ENCODE peak calls at places on chromosome 12, in ten cellular contexts. L, Y, W, V, O, G, S, C, T and P are unnamed samples.

GRCh38 chr12:106588771-106589170 is 6.0 kb downstream of the RFX4 start:
- DNase-seq in O (no peak), Y (no peak), L (no peak), V (no peak), C (no peak), G (no peak), S (no peak), T (no peak), W (no peak), P (no peak)

GRCh38 chr12:19095331-19095730 is 34.2 kb upstream of the PLEKHA5 start:
- DNase-seq in L (no peak), O (no peak), S (no peak), V (no peak), C (no peak), T (no peak), G (no peak), W (no peak), Y (no peak), P (no peak)

GRCh38 chr12:106085213-106085612 is 53.5 kb downstream of the NUAK1 start:
- DNase-seq in L (no peak), W (no peak), S (no peak), T (no peak), G (no peak), V (no peak), Y (no peak), C (no peak), O (no peak), P (no peak)

GRCh38 chr12:57299514-57300016 is 48.6 kb upstream of the STAC3 start:
- DNase-seq in C (no peak), S (no peak), G (no peak), W (no peak), V (no peak), T (no peak), Y (no peak), L (no peak), O (peak), P (no peak)

GRCh38 chr12:42097971-42098370 is 46.7 kb downstream of the GXYLT1 start:
- DNase-seq in S (no peak), Y (peak), C (no peak), T (peak), W (no peak), O (no peak), G (no peak), V (no peak), L (no peak), P (no peak)

GRCh38 chr12:91890742-91891141 is 254.9 kb downstream of the BTG1 start:
- DNase-seq in V (no peak), W (no peak), Y (no peak), O (no peak), G (peak), C (no peak), L (no peak), S (no peak), T (no peak), P (no peak)

GRCh38 chr12:78887008-78887407 is 22.4 kb downstream of the SYT1 start:
- DNase-seq in Y (no peak), T (no peak), O (peak), V (no peak), W (no peak), C (no peak), S (peak), L (no peak), G (peak), P (peak)

GRCh38 chr12:110109837-110110535 is 14.2 kb upstream of the IFT81 start:
- DNase-seq in V (no peak), O (no peak), L (no peak), W (no peak), T (no peak), C (no peak), G (no peak), S (no peak), Y (no peak), P (no peak)

GRCh38 chr12:108129017-108129812 is at the start of gene WSCD2:
- DNase-seq in S (no peak), V (peak), L (peak), G (peak), O (peak), T (no peak), C (peak), W (no peak), Y (no peak), P (no peak)

GRCh38 chr12:6354539-6355393 is 12.9 kb upstream of the TNFRSF1A start:
- DNase-seq in W (no peak), V (no peak), S (no peak), Y (no peak), L (no peak), T (no peak), C (no peak), G (no peak), O (no peak), P (no peak)

GRCh38 chr12:56071648-56072047 is 8.3 kb upstream of the ERBB3 start:
- DNase-seq in L (no peak), C (no peak), Y (no peak), T (no peak), S (no peak), W (no peak), G (peak), O (no peak), V (no peak), P (peak)

GRCh38 chr12:2057041-2057792 is 4.4 kb downstream of the CACNA1C start:
- DNase-seq in L (peak), S (no peak), T (peak), C (no peak), O (peak), W (no peak), V (peak), G (peak), Y (peak), P (no peak)